ENCODE peak calls at places on chromosomes 13 and 19, in nine cellular contexts. Z is foreskin fibroblast, S is AG09319, A is Calu3, E is glutamatergic neuron, W is left ventricle myocardium inferior, B is IMR-90, Q is AG04450, M is heart left ventricle. H is an unnamed sample.

GRCh38 chr19:57665261-57665806 is 3.4 kb upstream of the ZSCAN4 start:
- DNase-seq in Z (no peak), S (no peak), A (no peak), E (no peak), W (no peak), B (no peak), Q (no peak), M (no peak), H (no peak)

GRCh38 chr13:99908129-99908805 is 63.3 kb downstream of the ZIC5 start:
- DNase-seq in Z (no peak), S (no peak), A (no peak), E (no peak), W (no peak), B (no peak), Q (no peak), M (no peak), H (no peak)

GRCh38 chr13:72379581-72379980 is 347.8 kb downstream of the MZT1 start:
- DNase-seq in Z (no peak), S (no peak), A (no peak), E (no peak), W (no peak), B (no peak), Q (no peak), M (no peak), H (no peak)

GRCh38 chr13:25214371-25215252 is 42.5 kb upstream of the AMER2 start:
- DNase-seq in Z (peak), S (no peak), A (no peak), E (no peak), W (no peak), B (peak), Q (no peak), M (no peak), H (no peak)

GRCh38 chr19:53961523-53962345 is 1.0 kb upstream of the CACNG8 start:
- DNase-seq in Z (no peak), S (no peak), A (no peak), E (no peak), W (no peak), B (no peak), Q (no peak), M (no peak), H (no peak)

GRCh38 chr19:41599175-41599966 is 23.4 kb downstream of the CEACAM21 start:
- DNase-seq in Z (no peak), S (no peak), A (no peak), E (no peak), W (no peak), B (no peak), Q (no peak), M (no peak), H (no peak)

GRCh38 chr13:35978607-35979316 is 152.4 kb downstream of the DCLK1 start:
- DNase-seq in Z (peak), S (no peak), A (peak), E (no peak), W (no peak), B (peak), Q (no peak), M (no peak), H (peak)

GRCh38 chr13:96093296-96094006 is 3.5 kb downstream of the HS6ST3 start:
- DNase-seq in Z (peak), S (no peak), A (no peak), E (no peak), W (no peak), B (no peak), Q (no peak), M (no peak), H (no peak)

GRCh38 chr13:37473035-37473434 is 125.5 kb downstream of the POSTN start:
- DNase-seq in Z (no peak), S (no peak), A (no peak), E (no peak), W (no peak), B (no peak), Q (no peak), M (no peak), H (peak)

GRCh38 chr13:47004022-47004421 is 107.2 kb upstream of the HTR2A start:
- DNase-seq in Z (peak), S (no peak), A (no peak), E (no peak), W (no peak), B (peak), Q (no peak), M (no peak), H (no peak)

GRCh38 chr19:918152-918437 is 962 bp downstream of the KISS1R start:
- DNase-seq in Z (no peak), S (no peak), A (no peak), E (no peak), W (no peak), B (no peak), Q (no peak), M (no peak), H (no peak)

GRCh38 chr13:74082741-74083160 is 51.5 kb downstream of the KLF12 start:
- DNase-seq in Z (no peak), S (no peak), A (no peak), E (no peak), W (no peak), B (no peak), Q (no peak), M (no peak), H (no peak)

GRCh38 chr19:49816616-49817015 is 1.5 kb upstream of the MED25 start:
- DNase-seq in Z (no peak), S (no peak), A (no peak), E (no peak), W (no peak), B (no peak), Q (no peak), M (no peak), H (no peak)

GRCh38 chr19:28553005-28553404 is 659.9 kb downstream of the UQCRFS1 start:
- DNase-seq in Z (no peak), S (no peak), A (no peak), E (no peak), W (no peak), B (no peak), Q (no peak), M (no peak), H (peak)

GRCh38 chr19:32012886-32013635 is 332.3 kb upstream of the ZNF507 start:
- DNase-seq in Z (no peak), S (no peak), A (no peak), E (no peak), W (no peak), B (no peak), Q (no peak), M (no peak), H (no peak)

GRCh38 chr19:3047307-3048189 is 14.7 kb downstream of the TLE5 start:
- DNase-seq in Z (peak), S (no peak), A (peak), E (peak), W (peak), B (peak), Q (peak), M (peak), H (peak)

GRCh38 chr13:106311004-106311403 is 224.5 kb downstream of the EFNB2 start:
- DNase-seq in Z (no peak), S (no peak), A (no peak), E (no peak), W (no peak), B (no peak), Q (no peak), M (no peak), H (no peak)

GRCh38 chr19:38155453-38155852 is 68.6 kb downstream of the DPF1 start:
- DNase-seq in Z (peak), S (no peak), A (no peak), E (no peak), W (no peak), B (peak), Q (no peak), M (no peak), H (no peak)

GRCh38 chr19:14072535-14073231 is at the start of gene MISP3:
- DNase-seq in Z (peak), S (no peak), A (peak), E (peak), W (peak), B (no peak), Q (no peak), M (peak), H (peak)

GRCh38 chr13:48265217-48265815 is 32.3 kb downstream of the ITM2B start:
- DNase-seq in Z (no peak), S (no peak), A (no peak), E (no peak), W (no peak), B (no peak), Q (no peak), M (no peak), H (peak)

GRCh38 chr13:44870456-44870929 is 118.8 kb downstream of the NUFIP1 start:
- DNase-seq in Z (no peak), S (no peak), A (no peak), E (no peak), W (peak), B (no peak), Q (no peak), M (peak), H (no peak)

GRCh38 chr13:50208826-50209335 is 193.6 kb downstream of the KCNRG start:
- DNase-seq in Z (peak), S (no peak), A (peak), E (peak), W (peak), B (peak), Q (peak), M (peak), H (no peak)

GRCh38 chr19:44557933-44558332 is 28.5 kb upstream of the CEACAM20 start:
- DNase-seq in Z (no peak), S (no peak), A (no peak), E (no peak), W (no peak), B (no peak), Q (no peak), M (no peak), H (no peak)

GRCh38 chr13:99501952-99502310 is 659 bp downstream of the TM9SF2 start:
- DNase-seq in Z (peak), S (no peak), A (no peak), E (peak), W (no peak), B (peak), Q (no peak), M (no peak), H (peak)

GRCh38 chr19:3669134-3669436 is 31.2 kb downstream of the PIP5K1C start:
- DNase-seq in Z (no peak), S (no peak), A (no peak), E (no peak), W (no peak), B (no peak), Q (no peak), M (no peak), H (no peak)

GRCh38 chr13:109100705-109101104 is 471.3 kb downstream of the MYO16 start:
- DNase-seq in Z (no peak), S (no peak), A (no peak), E (no peak), W (no peak), B (no peak), Q (no peak), M (no peak), H (no peak)

DNA sequence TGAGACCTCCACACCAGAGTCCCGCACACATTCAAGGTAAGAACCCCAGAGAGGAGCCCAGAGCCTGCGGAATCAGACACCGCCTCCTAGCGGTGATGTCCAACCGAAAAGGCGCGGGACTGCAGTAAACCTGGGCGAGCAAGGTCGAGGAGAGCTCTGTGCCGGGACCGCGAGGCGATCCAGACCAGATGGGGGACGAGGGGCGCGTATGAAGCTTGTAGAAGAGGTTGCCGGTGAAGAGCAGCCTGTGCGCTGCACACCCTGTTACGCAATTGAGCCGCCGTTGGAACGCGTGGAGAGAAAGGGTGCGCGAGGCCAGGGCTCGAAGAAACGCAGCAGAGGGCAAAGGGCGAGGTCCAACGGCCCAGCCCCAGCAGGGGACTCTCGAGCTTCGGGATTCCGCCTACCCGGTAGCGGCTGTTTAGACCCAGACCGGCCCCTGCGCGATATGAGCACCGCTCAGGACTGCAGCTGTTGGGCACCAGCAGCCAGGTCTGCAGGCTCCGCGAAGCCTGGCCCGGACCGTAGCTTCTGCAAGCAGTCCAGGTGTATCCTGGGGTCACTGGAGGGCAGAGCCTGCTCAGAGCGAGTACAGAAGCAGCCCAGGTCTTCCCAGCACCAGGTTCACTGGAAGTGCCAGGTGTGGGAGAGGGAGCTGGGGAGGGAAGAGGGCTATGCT is 65.9 kb upstream of the ZNF599 start:
- DNase-seq in Z (peak), S (no peak), A (no peak), E (peak), W (no peak), B (no peak), Q (no peak), M (no peak), H (peak)
- TF ChIP-seq CTCF in Z (peak), S (peak), A (no peak), E (peak), W (peak), B (no peak), Q (peak), M (peak), H (peak)

GRCh38 chr13:85266331-85266730 is 532.9 kb downstream of the SLITRK6 start:
- DNase-seq in Z (peak), S (no peak), A (no peak), E (no peak), W (no peak), B (no peak), Q (no peak), M (no peak), H (no peak)

GRCh38 chr13:85265296-85265695 is 533.9 kb downstream of the SLITRK6 start:
- DNase-seq in Z (no peak), S (no peak), A (no peak), E (no peak), W (no peak), B (no peak), Q (no peak), M (no peak), H (no peak)

GRCh38 chr13:85266771-85267170 is 532.4 kb downstream of the SLITRK6 start:
- DNase-seq in Z (no peak), S (no peak), A (no peak), E (no peak), W (no peak), B (no peak), Q (no peak), M (no peak), H (no peak)

GRCh38 chr13:85260896-85261295 is 538.3 kb downstream of the SLITRK6 start:
- DNase-seq in Z (no peak), S (no peak), A (no peak), E (no peak), W (no peak), B (no peak), Q (no peak), M (no peak), H (no peak)

GRCh38 chr13:85261757-85262346 is 537.4 kb downstream of the SLITRK6 start:
- DNase-seq in Z (peak), S (no peak), A (no peak), E (no peak), W (no peak), B (peak), Q (no peak), M (no peak), H (no peak)
- TF ChIP-seq CTCF in Z (peak), S (peak), A (no peak), E (peak), W (no peak), B (peak), Q (peak), M (no peak), H (no peak)

GRCh38 chr13:111213964-111214726 is 99.0 kb downstream of the ARHGEF7 start:
- DNase-seq in Z (no peak), S (no peak), A (no peak), E (no peak), W (no peak), B (no peak), Q (no peak), M (no peak), H (no peak)

GRCh38 chr13:111215081-111216047 is 100.3 kb downstream of the ARHGEF7 start:
- DNase-seq in Z (no peak), S (no peak), A (no peak), E (peak), W (no peak), B (no peak), Q (no peak), M (no peak), H (no peak)

GRCh38 chr13:111219306-111219705 is 101.1 kb upstream of the TEX29 start:
- DNase-seq in Z (peak), S (no peak), A (no peak), E (no peak), W (peak), B (peak), Q (peak), M (no peak), H (no peak)

GRCh38 chr13:111217661-111218060 is 102.6 kb downstream of the ARHGEF7 start:
- DNase-seq in Z (no peak), S (no peak), A (no peak), E (no peak), W (no peak), B (no peak), Q (no peak), M (no peak), H (no peak)

DNA sequence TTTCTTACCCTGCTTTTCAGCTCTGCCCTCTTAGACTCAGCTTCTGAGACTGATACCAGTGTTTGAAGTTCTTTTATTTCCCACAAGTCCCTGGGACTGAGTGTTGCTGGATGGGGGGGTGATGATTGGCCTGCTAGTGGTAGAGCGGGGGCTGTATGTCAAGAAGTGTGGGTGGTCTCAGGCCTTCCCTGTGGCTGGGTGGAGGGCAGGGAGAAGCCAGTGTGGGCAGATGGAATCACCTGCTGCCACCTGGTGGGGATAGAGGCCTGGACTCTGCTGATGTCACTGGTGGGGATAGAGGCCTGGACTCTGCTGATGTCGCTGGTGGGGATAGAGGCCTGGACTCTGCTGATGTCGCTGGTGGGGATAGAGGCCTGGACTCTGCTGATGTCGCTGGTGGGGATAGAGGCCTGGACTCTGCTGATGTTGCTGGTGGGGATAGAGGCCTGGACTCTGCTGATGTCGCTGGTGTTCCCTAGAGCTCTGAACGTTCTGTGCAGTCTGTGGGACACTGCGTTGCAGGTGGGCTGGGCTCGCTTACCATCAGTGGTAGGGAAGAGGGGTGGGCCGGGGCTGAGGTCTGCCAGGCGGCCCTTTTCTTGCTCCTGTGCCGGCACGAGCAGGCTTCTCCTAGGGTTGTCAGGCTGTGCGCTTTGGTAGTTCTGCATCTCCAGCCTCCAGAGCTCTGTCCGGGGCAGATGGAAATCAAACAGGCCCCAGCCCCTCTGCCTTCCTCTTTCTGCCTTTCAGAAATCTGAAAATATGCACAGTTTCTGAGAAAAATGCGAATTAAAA is 101.3 kb downstream of the ARHGEF7 start:
- DNase-seq in Z (peak), S (no peak), A (peak), E (peak), W (no peak), B (peak), Q (no peak), M (no peak), H (peak)
- TF ChIP-seq CTCF in Z (peak), S (peak), A (no peak), E (peak), W (peak), B (peak), Q (peak), M (peak), H (peak)

DNA sequence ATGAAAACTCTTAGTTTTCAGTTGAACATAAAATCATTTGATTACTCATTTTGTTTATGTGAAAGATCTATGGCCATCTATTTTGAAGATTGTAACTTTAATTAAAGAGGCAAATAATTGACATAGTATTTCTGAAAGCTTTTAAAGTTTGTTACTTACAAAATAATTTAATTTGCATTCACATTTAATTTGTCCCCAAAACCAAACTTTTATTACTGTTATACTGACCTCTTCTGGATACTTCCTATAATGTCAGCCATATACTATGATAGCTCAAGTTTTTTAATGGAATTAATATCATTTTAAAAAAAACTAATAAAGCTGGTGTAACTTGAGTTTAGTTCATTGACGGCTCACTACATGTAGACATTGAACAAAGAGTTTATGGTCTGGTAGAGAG is 4.9 kb upstream of the SGCG start:
- DNase-seq in Z (peak), S (no peak), A (no peak), E (no peak), W (no peak), B (peak), Q (no peak), M (no peak), H (no peak)
- TF ChIP-seq CTCF in Z (no peak), S (peak), A (no peak), E (peak), W (no peak), B (peak), Q (peak), M (peak), H (peak)

GRCh38 chr13:28137556-28137955 is 789 bp upstream of the PAN3 start:
- DNase-seq in Z (no peak), S (no peak), A (no peak), E (no peak), W (no peak), B (no peak), Q (no peak), M (no peak), H (no peak)

GRCh38 chr13:28136916-28137315 is 1.4 kb upstream of the PAN3 start:
- DNase-seq in Z (peak), S (no peak), A (no peak), E (no peak), W (no peak), B (no peak), Q (no peak), M (no peak), H (peak)

GRCh38 chr13:28138756-28139470 is 568 bp downstream of the PAN3 start:
- DNase-seq in Z (peak), S (peak), A (peak), E (peak), W (peak), B (peak), Q (peak), M (peak), H (peak)

GRCh38 chr13:28140433-28141125 is 2.2 kb downstream of the PAN3 start:
- DNase-seq in Z (no peak), S (no peak), A (no peak), E (no peak), W (no peak), B (peak), Q (no peak), M (no peak), H (no peak)

GRCh38 chr13:28138012-28138755 is at the start of gene PAN3:
- DNase-seq in Z (peak), S (peak), A (peak), E (peak), W (peak), B (peak), Q (peak), M (peak), H (peak)
- TF ChIP-seq CTCF in Z (peak), S (peak), A (no peak), E (no peak), W (peak), B (peak), Q (peak), M (no peak), H (no peak)

GRCh38 chr13:40563350-40564125 is 102.9 kb downstream of the FOXO1 start:
- DNase-seq in Z (peak), S (no peak), A (no peak), E (no peak), W (no peak), B (no peak), Q (no peak), M (no peak), H (no peak)
- TF ChIP-seq CTCF in Z (no peak), S (no peak), A (no peak), E (no peak), W (no peak), B (no peak), Q (no peak), M (no peak), H (no peak)

GRCh38 chr13:78137404-78138142 is 218.9 kb upstream of the EDNRB start:
- DNase-seq in Z (peak), S (peak), A (peak), E (peak), W (no peak), B (peak), Q (peak), M (no peak), H (peak)
- TF ChIP-seq CTCF in Z (peak), S (peak), A (no peak), E (peak), W (peak), B (peak), Q (peak), M (peak), H (peak)

GRCh38 chr19:39370735-39371134 is 20.2 kb downstream of the PAF1 start:
- DNase-seq in Z (no peak), S (no peak), A (no peak), E (no peak), W (no peak), B (no peak), Q (no peak), M (no peak), H (no peak)
- TF ChIP-seq CTCF in Z (no peak), S (no peak), A (no peak), E (no peak), W (no peak), B (no peak), Q (no peak), M (no peak), H (no peak)